ENCODE peak calls at places on chromosomes 11 and 22, in nine cellular contexts. U, K, X, L, Q, P, G, A and D are unnamed samples.
A peak's percentile ranks its signal among the peaks of the same experiment; 100 is the strongest.

GRCh38 chr11:126347751-126348628 is 7.5 kb upstream of the ST3GAL4 start:
- DNase-seq in U (no peak), K (no peak), X (no peak), L (no peak), Q (no peak), P (no peak), G (no peak), A (no peak), D (no peak)

GRCh38 chr11:134532921-134533421 is 120.9 kb upstream of the B3GAT1 start:
- DNase-seq in U (no peak), K (no peak), X (no peak), L (peak; percentile 64), Q (no peak), P (no peak), G (no peak), A (no peak), D (no peak)

GRCh38 chr11:60428517-60428916 is 855 bp upstream of the MS4A5 start:
- DNase-seq in U (no peak), K (peak; percentile 2), X (no peak), L (no peak), Q (no peak), P (peak; percentile 83), G (no peak), A (no peak), D (no peak)

GRCh38 chr11:36257351-36257750 is 31.9 kb downstream of the COMMD9 start:
- DNase-seq in U (no peak), K (peak; percentile 65), X (no peak), L (no peak), Q (no peak), P (no peak), G (no peak), A (no peak), D (no peak)

GRCh38 chr11:59189986-59190385 is 18.1 kb downstream of the DTX4 start:
- DNase-seq in U (no peak), K (no peak), X (no peak), L (no peak), Q (no peak), P (no peak), G (no peak), A (no peak), D (no peak)

GRCh38 chr11:110301032-110301431 is 4.6 kb upstream of the RDX start:
- DNase-seq in U (no peak), K (no peak), X (no peak), L (no peak), Q (no peak), P (no peak), G (no peak), A (no peak), D (no peak)

GRCh38 chr22:23225337-23225723 is 45.0 kb downstream of the BCR start:
- DNase-seq in U (no peak), K (no peak), X (no peak), L (no peak), Q (no peak), P (no peak), G (no peak), A (no peak), D (no peak)

GRCh38 chr11:65854871-65855837 is 2.8 kb downstream of the CFL1 start:
- DNase-seq in U (no peak), K (no peak), X (no peak), L (no peak), Q (no peak), P (no peak), G (no peak), A (no peak), D (no peak)

GRCh38 chr11:76086713-76087635 is 119.3 kb downstream of the WNT11 start:
- DNase-seq in U (no peak), K (peak; percentile 88), X (no peak), L (no peak), Q (no peak), P (no peak), G (no peak), A (peak; percentile 74), D (no peak)

GRCh38 chr11:90134420-90135003 is at the start of gene NAALAD2:
- DNase-seq in U (peak; percentile 19), K (peak; percentile 46), X (no peak), L (no peak), Q (peak; percentile 69), P (peak; percentile 59), G (peak; percentile 37), A (peak; percentile 68), D (no peak)

GRCh38 chr22:46614070-46614931 is 5.9 kb upstream of the GRAMD4 start:
- DNase-seq in U (peak; percentile 48), K (no peak), X (no peak), L (no peak), Q (no peak), P (no peak), G (no peak), A (no peak), D (peak; percentile 70)

GRCh38 chr11:45560153-45560934 is 105.1 kb downstream of the CHST1 start:
- DNase-seq in U (no peak), K (no peak), X (no peak), L (no peak), Q (peak; percentile 27), P (no peak), G (no peak), A (no peak), D (no peak)

GRCh38 chr11:79076526-79077115 is 364.2 kb downstream of the TENM4 start:
- DNase-seq in U (peak; percentile 69), K (peak; percentile 54), X (no peak), L (no peak), Q (no peak), P (no peak), G (no peak), A (peak; percentile 65), D (no peak)

GRCh38 chr22:31286360-31287255 is 5.7 kb downstream of the PIK3IP1 start:
- DNase-seq in U (no peak), K (peak; percentile 65), X (no peak), L (no peak), Q (no peak), P (no peak), G (no peak), A (no peak), D (peak; percentile 66)

GRCh38 chr11:93572171-93572570 is 29.0 kb upstream of the SMCO4 start:
- DNase-seq in U (no peak), K (no peak), X (no peak), L (no peak), Q (no peak), P (no peak), G (no peak), A (no peak), D (no peak)

GRCh38 chr11:46659908-46660307 is 40.5 kb downstream of the ARHGAP1 start:
- DNase-seq in U (no peak), K (peak; percentile 96), X (no peak), L (no peak), Q (no peak), P (no peak), G (no peak), A (peak; percentile 82), D (no peak)

GRCh38 chr11:90753546-90753945 is 530.7 kb upstream of the CHORDC1 start:
- DNase-seq in U (no peak), K (no peak), X (no peak), L (no peak), Q (no peak), P (no peak), G (no peak), A (no peak), D (no peak)

GRCh38 chr11:83410605-83411565 is 124.7 kb upstream of the CCDC90B start:
- DNase-seq in U (no peak), K (no peak), X (no peak), L (no peak), Q (no peak), P (no peak), G (no peak), A (no peak), D (no peak)

GRCh38 chr11:89405629-89406028 is 85.5 kb downstream of the NOX4 start:
- DNase-seq in U (no peak), K (peak; percentile 17), X (no peak), L (no peak), Q (no peak), P (no peak), G (no peak), A (peak; percentile 40), D (no peak)

GRCh38 chr11:2661173-2662023 is 38.4 kb downstream of the KCNQ1OT1 start:
- DNase-seq in U (no peak), K (no peak), X (no peak), L (no peak), Q (no peak), P (no peak), G (no peak), A (no peak), D (no peak)

GRCh38 chr22:36185828-36186624 is 15.6 kb downstream of the APOL4 start:
- DNase-seq in U (no peak), K (no peak), X (no peak), L (no peak), Q (no peak), P (no peak), G (no peak), A (no peak), D (no peak)

GRCh38 chr11:129278586-129279319 is 86.6 kb upstream of the ARHGAP32 start:
- DNase-seq in U (peak; percentile 35), K (peak; percentile 12), X (peak; percentile 10), L (no peak), Q (no peak), P (peak; percentile 24), G (peak; percentile 24), A (peak; percentile 70), D (no peak)

GRCh38 chr11:42482822-42483221 is 829.0 kb upstream of the API5 start:
- DNase-seq in U (no peak), K (no peak), X (no peak), L (no peak), Q (no peak), P (no peak), G (no peak), A (no peak), D (no peak)